ENCODE peak calls at places on chromosomes 16 and 17, in nine cellular contexts. P is stimulated activated CD4-positive, alpha-beta T cell treated with anti-CD3 and anti-CD28 coated beads, Interleukin-15, amount 100 ng/mL, for 48 hours; D is CD4-positive, alpha-beta T cell; T is substantia nigra; I is thyroid gland; S is tibial artery; Q is EH; Z is cardiac muscle cell; A is omental fat pad. Y is an unnamed sample.

GRCh38 chr16:1510272-1510671 is 17.1 kb downstream of the TELO2 start:
- DNase-seq in P (no peak), A (no peak), Q (no peak), Z (no peak), D (no peak), S (no peak), T (no peak), I (no peak), Y (no peak)

GRCh38 chr17:55883112-55883511 is 132.3 kb downstream of the PCTP start:
- DNase-seq in S (no peak), P (no peak), T (no peak), Z (no peak), D (no peak), I (no peak), A (no peak), Q (no peak), Y (no peak)

GRCh38 chr17:45433136-45433535 is 466 bp upstream of the ARHGAP27 start:
- DNase-seq in T (no peak), I (no peak), D (no peak), Z (no peak), S (no peak), A (no peak), Q (no peak), P (no peak), Y (no peak)

GRCh38 chr17:48617515-48618365 is 2.6 kb upstream of the HOXB8 start:
- DNase-seq in D (no peak), A (no peak), T (no peak), I (no peak), P (no peak), Z (no peak), Q (no peak), S (no peak), Y (no peak)

GRCh38 chr16:73768786-73769203 is 527.8 kb upstream of the PSMD7 start:
- DNase-seq in Q (peak), T (no peak), Z (peak), I (no peak), P (no peak), S (peak), D (no peak), A (no peak), Y (no peak)

GRCh38 chr16:59880626-59881025 is 1146.5 kb upstream of the GOT2 start:
- DNase-seq in S (no peak), Q (no peak), P (no peak), D (no peak), T (no peak), A (no peak), I (no peak), Z (no peak), Y (no peak)

GRCh38 chr16:84550096-84550495 is 45.6 kb upstream of the MEAK7 start:
- DNase-seq in I (no peak), Q (no peak), T (no peak), A (no peak), D (no peak), Z (no peak), P (no peak), S (no peak), Y (no peak)

GRCh38 chr17:79053251-79053925 is 21.2 kb upstream of the ENGASE start:
- DNase-seq in I (no peak), A (no peak), T (no peak), S (no peak), Q (peak), Z (no peak), P (no peak), D (no peak), Y (no peak)

GRCh38 chr16:2151188-2152091 is 3.0 kb downstream of the RAB26 start:
- DNase-seq in A (no peak), P (no peak), I (no peak), D (no peak), T (no peak), S (no peak), Z (no peak), Q (peak), Y (no peak)

GRCh38 chr16:1631230-1631629 is 19.1 kb downstream of the CRAMP1 start:
- DNase-seq in P (no peak), Q (no peak), I (no peak), S (no peak), Z (no peak), A (no peak), D (no peak), T (no peak), Y (no peak)

GRCh38 chr17:57138956-57139576 is 54.0 kb downstream of the AKAP1 start:
- DNase-seq in T (no peak), I (no peak), P (no peak), A (no peak), Z (no peak), S (no peak), D (no peak), Q (peak), Y (no peak)

GRCh38 chr17:57565119-57565635 is 179.9 kb downstream of the CCDC182 start:
- DNase-seq in A (no peak), P (no peak), I (no peak), T (no peak), S (no peak), Q (no peak), D (no peak), Z (no peak), Y (no peak)

Y was measured in CD8-positive, alpha-beta T cell.